ENCODE peak calls at places on chromosomes 12 and 14, in five cellular contexts. R, U, V, X and S are unnamed samples.

GRCh38 chr12:7075931-7076330 is 15.4 kb downstream of the C1S start:
- DNase-seq in R (no peak), U (no peak), V (no peak), X (no peak), S (no peak)

GRCh38 chr14:69657961-69658360 is 46.6 kb downstream of the SUSD6 start:
- DNase-seq in R (no peak), U (no peak), V (no peak), X (no peak), S (no peak)

GRCh38 chr12:13099910-13100609 is 3.4 kb downstream of the GSG1 start:
- DNase-seq in R (no peak), U (no peak), V (no peak), X (no peak), S (no peak)

GRCh38 chr12:114011711-114012110 is 45.6 kb upstream of the RBM19 start:
- DNase-seq in R (no peak), U (no peak), V (no peak), X (no peak), S (no peak)

GRCh38 chr14:102805454-102805891 is 28.2 kb downstream of the TRAF3 start:
- DNase-seq in R (peak), U (peak), V (no peak), X (peak), S (no peak)

GRCh38 chr12:104049278-104050257 is at the start of gene GLT8D2:
- DNase-seq in R (no peak), U (no peak), V (no peak), X (no peak), S (peak)

GRCh38 chr14:24692382-24693352 is 58.7 kb upstream of the GZMB start:
- DNase-seq in R (peak), U (no peak), V (no peak), X (no peak), S (no peak)

GRCh38 chr14:85471744-85472143 is 58.2 kb upstream of the FLRT2 start:
- DNase-seq in R (no peak), U (no peak), V (no peak), X (peak), S (peak)

GRCh38 chr12:104213952-104214351 is 1.6 kb upstream of the TXNRD1 start:
- DNase-seq in R (no peak), U (no peak), V (no peak), X (peak), S (no peak)

GRCh38 chr12:41345071-41345470 is 157.0 kb downstream of the PDZRN4 start:
- DNase-seq in R (no peak), U (no peak), V (no peak), X (no peak), S (no peak)

GRCh38 chr12:988616-989015 is 2.4 kb upstream of the ERC1 start:
- DNase-seq in R (no peak), U (no peak), V (no peak), X (peak), S (no peak)

GRCh38 chr12:69510176-69510827 is 40.1 kb downstream of the FRS2 start:
- DNase-seq in R (no peak), U (no peak), V (no peak), X (no peak), S (no peak)

GRCh38 chr14:45793081-45793480 is 540.1 kb upstream of the MIS18BP1 start:
- DNase-seq in R (no peak), U (no peak), V (no peak), X (no peak), S (no peak)

GRCh38 chr14:104096751-104097700 is 11.5 kb downstream of the ASPG start:
- DNase-seq in R (no peak), U (no peak), V (no peak), X (no peak), S (peak)

GRCh38 chr14:49586673-49587460 is 687 bp upstream of the RPS29 start:
- DNase-seq in R (peak), U (peak), V (no peak), X (peak), S (no peak)

GRCh38 chr14:68817513-68818212 is 24.8 kb upstream of the ZFP36L1 start:
- DNase-seq in R (no peak), U (no peak), V (no peak), X (no peak), S (no peak)

GRCh38 chr12:102950107-102950949 is 7.1 kb upstream of the ASCL1 start:
- DNase-seq in R (no peak), U (no peak), V (no peak), X (no peak), S (no peak)

GRCh38 chr12:47102406-47102805 is 22.6 kb upstream of the AMIGO2 start:
- DNase-seq in R (no peak), U (no peak), V (no peak), X (peak), S (no peak)

GRCh38 chr12:120599672-120600537 is 18.7 kb upstream of the POP5 start:
- DNase-seq in R (no peak), U (no peak), V (no peak), X (peak), S (no peak)

GRCh38 chr14:99755068-99755405 is 38.2 kb upstream of the EML1 start:
- DNase-seq in R (no peak), U (no peak), V (no peak), X (no peak), S (no peak)

GRCh38 chr12:20646239-20646827 is 48.8 kb upstream of the SLCO1C1 start:
- DNase-seq in R (peak), U (no peak), V (no peak), X (peak), S (no peak)

GRCh38 chr12:82176761-82177490 is 181.3 kb downstream of the CCDC59 start:
- DNase-seq in R (no peak), U (no peak), V (no peak), X (no peak), S (no peak)

GRCh38 chr14:101480022-101480746 is 81.1 kb upstream of the DIO3 start:
- DNase-seq in R (no peak), U (no peak), V (no peak), X (no peak), S (no peak)

GRCh38 chr14:82313889-82314288 is 780.2 kb upstream of the SEL1L start:
- DNase-seq in R (no peak), U (no peak), V (no peak), X (no peak), S (no peak)

GRCh38 chr12:56768424-56768823 is 5.3 kb downstream of the HSD17B6 start:
- DNase-seq in R (no peak), U (no peak), V (no peak), X (no peak), S (no peak)

GRCh38 chr14:91414475-91415342 is 2.9 kb downstream of the CCDC88C start:
- DNase-seq in R (peak), U (no peak), V (no peak), X (no peak), S (no peak)

GRCh38 chr12:27524839-27525238 is 833 bp downstream of the PPFIBP1 start:
- DNase-seq in R (no peak), U (no peak), V (no peak), X (peak), S (no peak)

GRCh38 chr12:12975322-12976077 is 23.5 kb upstream of the GPRC5D start:
- DNase-seq in R (no peak), U (no peak), V (peak), X (peak), S (no peak)

GRCh38 chr12:122159879-122160278 is 14.1 kb downstream of the IL31 start:
- DNase-seq in R (peak), U (no peak), V (no peak), X (no peak), S (no peak)

GRCh38 chr14:29216316-29216715 is 449.7 kb downstream of the FOXG1 start:
- DNase-seq in R (no peak), U (no peak), V (no peak), X (peak), S (no peak)